ENCODE peak calls at places on chromosomes 12 and 14, in six cellular contexts. A is upper lobe of left lung; B is RPMI8226; M is CD8-positive, alpha-beta memory T cell; W is SK-N-DZ; K is left kidney. D is an unnamed sample.

GRCh38 chr12:68440068-68440581 is 108.0 kb upstream of the MDM1 start:
- DNase-seq in K (peak; percentile 22), W (no peak), B (no peak), A (no peak), M (no peak), D (no peak)

GRCh38 chr12:49231881-49232650 is 32.8 kb upstream of the TUBA1C start:
- DNase-seq in W (peak; percentile 73), B (no peak), K (peak; percentile 49), A (no peak), M (no peak), D (peak; percentile 52)

GRCh38 chr14:63659726-63660125 is 18.1 kb upstream of the WDR89 start:
- DNase-seq in B (no peak), K (no peak), M (no peak), W (no peak), A (no peak), D (no peak)

GRCh38 chr12:113152835-113153814 is 3.6 kb downstream of the CFAP73 start:
- DNase-seq in M (peak; percentile 44), A (peak; percentile 65), K (peak; percentile 92), W (peak; percentile 74), B (peak; percentile 90), D (peak; percentile 82)

GRCh38 chr12:41919526-41920305 is 225.0 kb downstream of the GXYLT1 start:
- DNase-seq in W (peak; percentile 65), K (peak; percentile 15), B (no peak), A (no peak), M (no peak), D (no peak)

GRCh38 chr12:34107781-34108404 is 85.6 kb downstream of the ALG10 start:
- DNase-seq in W (no peak), A (no peak), K (no peak), M (no peak), B (no peak), D (no peak)

GRCh38 chr14:69586420-69586819 is 11.7 kb upstream of the CCDC177 start:
- DNase-seq in B (no peak), A (no peak), K (no peak), W (no peak), M (no peak), D (no peak)

GRCh38 chr12:22787557-22787956 is 162.6 kb downstream of the ETNK1 start:
- DNase-seq in K (peak; percentile 10), A (no peak), B (no peak), M (no peak), W (no peak), D (no peak)

GRCh38 chr12:124397807-124398577 is 103.1 kb downstream of the RFLNA start:
- DNase-seq in M (no peak), K (no peak), W (no peak), A (peak; percentile 54), B (no peak), D (no peak)

GRCh38 chr12:110002691-110003515 is 3.7 kb downstream of the ANKRD13A start:
- DNase-seq in M (no peak), A (peak; percentile 34), K (no peak), W (no peak), B (no peak), D (no peak)

GRCh38 chr14:37931998-37932397 is 275.7 kb upstream of the SSTR1 start:
- DNase-seq in M (no peak), K (no peak), B (no peak), W (no peak), A (no peak), D (peak; percentile 14)

GRCh38 chr12:74285773-74286172 is 251.9 kb upstream of the ATXN7L3B start:
- DNase-seq in M (no peak), A (no peak), K (peak; percentile 9), B (no peak), W (peak; percentile 18), D (no peak)

GRCh38 chr12:47302111-47302597 is 222.4 kb upstream of the AMIGO2 start:
- DNase-seq in B (no peak), W (no peak), K (peak; percentile 37), M (no peak), A (no peak), D (no peak)

GRCh38 chr12:87779858-87780498 is 249.2 kb downstream of the C12orf50 start:
- DNase-seq in B (no peak), M (no peak), A (no peak), K (no peak), W (no peak), D (no peak)

GRCh38 chr12:1533205-1533601 is 61.2 kb downstream of the FBXL14 start:
- DNase-seq in W (peak; percentile 61), A (no peak), B (peak; percentile 79), K (no peak), M (no peak), D (no peak)